ENCODE peak calls at places on chromosomes 6 and 20, in seven cellular contexts. B, W, H, G, P, A and T are unnamed samples.

GRCh38 chr6:159898519-159898918 is 7.7 kb downstream of the MAS1 start:
- DNase-seq in B (no peak), W (no peak), H (no peak), G (no peak), P (no peak), A (no peak), T (no peak)

GRCh38 chr6:144646066-144646800 is 361.1 kb downstream of the UTRN start:
- DNase-seq in B (no peak), W (no peak), H (no peak), G (no peak), P (no peak), A (no peak), T (no peak)

GRCh38 chr20:58393299-58393698 is 4.3 kb downstream of the VAPB start:
- DNase-seq in B (peak; percentile 23), W (no peak), H (no peak), G (no peak), P (no peak), A (no peak), T (no peak)

GRCh38 chr6:43221046-43221773 is 8.1 kb downstream of the DNPH1 start:
- DNase-seq in B (no peak), W (no peak), H (peak; percentile 55), G (no peak), P (no peak), A (no peak), T (no peak)

GRCh38 chr20:64103871-64104666 is 3.3 kb downstream of the NPBWR2 start:
- DNase-seq in B (no peak), W (no peak), H (peak; percentile 63), G (peak; percentile 4), P (no peak), A (peak; percentile 20), T (no peak)

GRCh38 chr6:12174878-12175277 is 115.3 kb upstream of the EDN1 start:
- DNase-seq in B (no peak), W (no peak), H (no peak), G (no peak), P (no peak), A (no peak), T (no peak)

GRCh38 chr6:113396644-113397201 is 460.4 kb upstream of the MARCKS start:
- DNase-seq in B (peak; percentile 20), W (no peak), H (no peak), G (no peak), P (no peak), A (no peak), T (no peak)

GRCh38 chr6:155371230-155371629 is 56.9 kb upstream of the TFB1M start:
- DNase-seq in B (no peak), W (no peak), H (no peak), G (no peak), P (no peak), A (no peak), T (no peak)

GRCh38 chr6:7140631-7141366 is 33.0 kb downstream of the RREB1 start:
- DNase-seq in B (peak; percentile 76), W (peak; percentile 28), H (peak; percentile 95), G (peak; percentile 90), P (peak; percentile 94), A (peak; percentile 89), T (peak; percentile 78)

GRCh38 chr6:169269180-169270076 is 15.8 kb upstream of the THBS2 start:
- DNase-seq in B (peak; percentile 60), W (no peak), H (no peak), G (peak; percentile 51), P (no peak), A (no peak), T (no peak)

GRCh38 chr6:144346719-144347446 is 61.7 kb downstream of the UTRN start:
- DNase-seq in B (peak; percentile 71), W (no peak), H (no peak), G (no peak), P (no peak), A (no peak), T (no peak)

GRCh38 chr20:46108435-46108841 is 9.7 kb upstream of the CD40 start:
- DNase-seq in B (no peak), W (no peak), H (no peak), G (no peak), P (peak; percentile 74), A (no peak), T (no peak)

GRCh38 chr6:145453376-145453775 is 281.9 kb downstream of the EPM2A start:
- DNase-seq in B (peak; percentile 24), W (no peak), H (no peak), G (no peak), P (no peak), A (no peak), T (no peak)

GRCh38 chr20:44407402-44408184 is 52.1 kb downstream of the HNF4A start:
- DNase-seq in B (peak; percentile 45), W (no peak), H (no peak), G (no peak), P (no peak), A (no peak), T (no peak)

GRCh38 chr6:2900221-2900807 is 2.8 kb downstream of the SERPINB9 start:
- DNase-seq in B (no peak), W (no peak), H (no peak), G (no peak), P (no peak), A (no peak), T (no peak)

GRCh38 chr6:75208564-75209431 is 2.9 kb upstream of the COL12A1 start:
- DNase-seq in B (peak; percentile 90), W (peak; percentile 4), H (peak; percentile 92), G (peak; percentile 81), P (peak; percentile 75), A (peak; percentile 93), T (peak; percentile 63)

GRCh38 chr6:18101271-18101670 is 21.2 kb downstream of the NHLRC1 start:
- DNase-seq in B (peak; percentile 16), W (no peak), H (no peak), G (no peak), P (no peak), A (no peak), T (no peak)

GRCh38 chr6:169779092-169779815 is 27.8 kb downstream of the ERMARD start:
- DNase-seq in B (no peak), W (no peak), H (peak; percentile 44), G (no peak), P (no peak), A (no peak), T (no peak)

GRCh38 chr6:131861356-131861755 is 53.5 kb downstream of the ENPP1 start:
- DNase-seq in B (peak; percentile 90), W (no peak), H (no peak), G (no peak), P (no peak), A (no peak), T (no peak)

GRCh38 chr6:34125939-34126338 is 19.9 kb downstream of the GRM4 start:
- DNase-seq in B (no peak), W (no peak), H (no peak), G (no peak), P (no peak), A (no peak), T (no peak)

GRCh38 chr6:34115396-34116314 is 30.2 kb downstream of the GRM4 start:
- DNase-seq in B (peak; percentile 27), W (no peak), H (no peak), G (no peak), P (peak; percentile 53), A (peak; percentile 88), T (no peak)

GRCh38 chr6:34126419-34126818 is 19.5 kb downstream of the GRM4 start:
- DNase-seq in B (no peak), W (no peak), H (no peak), G (no peak), P (no peak), A (no peak), T (no peak)

DNA sequence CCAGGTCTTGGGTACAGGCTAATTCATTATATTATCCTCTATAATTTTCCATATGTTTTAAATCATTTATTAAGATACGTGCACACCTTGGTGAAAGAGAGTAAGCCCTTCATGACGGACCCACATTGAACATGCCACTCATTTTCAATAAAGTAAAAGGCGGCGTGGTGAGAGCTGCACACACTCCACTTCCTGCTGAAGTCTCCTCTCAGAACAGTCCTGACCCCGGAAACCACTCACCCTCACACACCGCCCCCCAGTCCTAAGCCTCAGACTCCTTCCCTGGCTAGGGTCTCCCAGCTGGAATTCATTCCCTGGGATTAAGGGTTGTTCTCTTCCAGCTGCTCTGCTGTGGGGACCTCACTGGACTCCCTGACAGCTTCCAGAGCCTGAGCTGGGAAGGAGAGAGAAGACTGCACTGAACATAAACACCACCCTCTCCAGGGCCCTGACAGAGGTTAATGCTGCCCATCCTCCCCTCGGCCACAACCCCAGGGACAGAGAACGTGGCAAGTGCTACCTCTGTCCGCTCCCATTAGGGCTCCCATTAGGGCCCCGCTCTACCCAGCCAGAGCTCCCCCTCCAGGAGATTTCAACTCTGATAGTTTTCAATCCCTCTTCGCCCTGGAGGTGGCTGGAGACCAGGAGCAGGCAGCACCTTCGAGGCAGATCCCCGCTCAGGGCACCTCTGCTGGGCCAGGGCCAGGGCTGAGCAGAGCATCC is 24.8 kb downstream of the GRM4 start:
- DNase-seq in B (no peak), W (no peak), H (no peak), G (no peak), P (no peak), A (no peak), T (no peak)
- TF ChIP-seq CTCF in B (no peak), W (no peak), H (no peak), G (no peak), P (no peak), A (no peak), T (no peak)

DNA sequence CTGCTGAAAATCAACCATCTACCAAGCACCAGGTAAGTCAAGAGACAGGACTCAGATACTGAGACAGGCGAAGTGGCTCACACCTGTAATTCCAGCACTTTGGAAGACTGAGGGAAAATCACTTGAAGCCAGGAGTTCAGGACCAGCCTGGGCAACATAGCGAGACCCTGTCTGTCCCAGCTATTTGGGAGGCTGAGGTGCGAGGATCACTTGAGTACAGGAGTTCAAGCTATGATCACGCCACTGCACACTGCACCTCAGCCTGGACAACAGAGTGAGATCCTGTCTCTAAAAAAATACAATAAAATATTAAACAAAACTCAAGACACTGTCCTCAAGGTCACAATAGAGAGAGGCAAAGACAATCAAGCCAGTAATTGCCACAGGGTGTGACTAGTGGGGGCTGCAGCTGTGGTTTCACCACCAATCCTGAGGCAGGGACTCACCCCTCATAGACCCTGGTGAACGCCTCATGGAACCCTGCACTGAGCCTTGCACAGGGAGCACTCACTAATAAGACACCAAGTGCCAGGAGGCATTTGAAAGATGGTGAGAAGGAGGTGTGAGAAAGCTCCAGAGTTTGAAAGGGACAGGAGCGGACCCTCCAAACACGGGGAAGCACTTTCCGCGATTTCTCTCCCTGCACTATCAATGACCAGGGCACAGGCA is 1.7 kb downstream of the SNHG17 start:
- DNase-seq in B (no peak), W (no peak), H (no peak), G (no peak), P (no peak), A (no peak), T (no peak)
- TF ChIP-seq CTCF in B (no peak), W (no peak), H (no peak), G (no peak), P (no peak), A (no peak), T (no peak)

DNA sequence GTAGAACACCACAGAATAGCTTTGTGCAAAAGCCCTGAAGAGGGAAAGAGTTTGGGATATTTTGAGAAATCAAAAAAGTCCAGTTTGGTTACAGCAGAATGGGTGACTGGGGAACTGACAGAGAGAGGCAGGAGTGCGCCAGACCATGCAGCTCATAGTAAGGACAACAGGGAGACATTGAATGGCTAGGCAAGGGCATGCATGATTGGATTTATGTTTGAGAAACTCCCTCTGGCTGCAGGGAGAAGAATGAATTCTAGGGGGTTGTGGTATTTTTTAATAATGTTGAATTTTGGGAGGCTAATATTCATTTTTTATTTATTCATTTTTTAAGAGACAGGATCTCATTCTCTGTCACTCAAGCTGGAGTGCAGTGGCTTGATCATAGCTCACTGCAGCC is 49.9 kb downstream of the TGM2 start:
- DNase-seq in B (no peak), W (no peak), H (no peak), G (no peak), P (no peak), A (no peak), T (no peak)
- TF ChIP-seq CTCF in B (peak; percentile 45), W (no peak), H (no peak), G (no peak), P (no peak), A (no peak), T (no peak)

GRCh38 chr20:1185781-1186334 is 1.1 kb upstream of the TMEM74B start:
- DNase-seq in B (peak; percentile 50), W (no peak), H (no peak), G (peak; percentile 50), P (peak; percentile 83), A (peak; percentile 74), T (no peak)
- TF ChIP-seq CTCF in B (peak; percentile 68), W (peak; percentile 48), H (no peak), G (peak; percentile 40), P (peak; percentile 50), A (peak; percentile 58), T (no peak)